ENCODE peak calls at places on chromosomes 7 and 10, in five cellular contexts. F is IMR-90, B is mesendoderm, I is trophoblast cell, S is neuronal stem cell. X is an unnamed sample.

GRCh38 chr7:144827581-144828139 is 8.2 kb downstream of the TPK1 start:
- DNase-seq in F (peak), S (no peak), I (peak), B (peak), X (peak)

GRCh38 chr7:91137447-91137846 is 126.8 kb upstream of the FZD1 start:
- DNase-seq in F (no peak), I (no peak), B (no peak), S (no peak), X (no peak)

GRCh38 chr7:57867884-57868701 is 418.1 kb downstream of the ZNF716 start:
- DNase-seq in S (no peak), F (no peak), I (peak), B (no peak), X (no peak)

GRCh38 chr10:31362023-31362641 is 43.1 kb downstream of the ZEB1 start:
- DNase-seq in S (no peak), B (no peak), F (no peak), I (no peak), X (no peak)

GRCh38 chr7:128010392-128011078 is 20.7 kb downstream of the LRRC4 start:
- DNase-seq in S (no peak), B (peak), F (no peak), I (no peak), X (no peak)

GRCh38 chr10:83612050-83612449 is 527.3 kb upstream of the GHITM start:
- DNase-seq in F (peak), S (no peak), I (peak), B (no peak), X (peak)

GRCh38 chr7:27843584-27844305 is 103.8 kb downstream of the TAX1BP1 start:
- DNase-seq in B (no peak), F (no peak), S (no peak), I (no peak), X (no peak)

GRCh38 chr10:5641501-5641900 is 24.9 kb downstream of the ASB13 start:
- DNase-seq in F (no peak), S (no peak), B (no peak), I (no peak), X (no peak)

GRCh38 chr7:130940326-130940725 is 206.3 kb upstream of the KLF14 start:
- DNase-seq in B (no peak), F (no peak), S (no peak), I (no peak), X (no peak)

GRCh38 chr10:70621497-70622078 is 19.0 kb upstream of the PRF1 start:
- DNase-seq in B (no peak), F (no peak), I (no peak), S (no peak), X (no peak)

GRCh38 chr7:33107136-33108066 is 1.8 kb downstream of the RP9 start:
- DNase-seq in S (peak), F (peak), B (peak), I (peak), X (peak)

GRCh38 chr7:65302883-65303282 is 70.8 kb upstream of the ZNF92 start:
- DNase-seq in S (no peak), I (no peak), B (no peak), F (no peak), X (no peak)

GRCh38 chr10:49484501-49485230 is 54.3 kb downstream of the ERCC6 start:
- DNase-seq in I (peak), B (no peak), F (peak), S (no peak), X (peak)

GRCh38 chr7:98133181-98133580 is 26.5 kb downstream of the LMTK2 start:
- DNase-seq in S (no peak), I (peak), B (no peak), F (no peak), X (peak)

GRCh38 chr10:62049815-62050626 is 148.5 kb downstream of the ARID5B start:
- DNase-seq in F (no peak), S (no peak), I (peak), B (no peak), X (peak)

GRCh38 chr7:13007331-13007730 is 319.9 kb downstream of the ARL4A start:
- DNase-seq in I (no peak), B (no peak), S (no peak), F (no peak), X (no peak)

GRCh38 chr10:5292196-5292735 is 72.5 kb upstream of the UCN3 start:
- DNase-seq in F (no peak), S (no peak), B (no peak), I (no peak), X (no peak)

GRCh38 chr7:128164061-128164954 is 76.8 kb upstream of the LEP start:
- DNase-seq in S (no peak), B (peak), F (peak), I (peak), X (peak)

GRCh38 chr7:106678795-106679152 is 17.8 kb upstream of the CCDC71L start:
- DNase-seq in B (no peak), S (no peak), I (no peak), F (no peak), X (no peak)

GRCh38 chr10:70191161-70191770 is 21.0 kb upstream of the SAR1A start:
- DNase-seq in I (no peak), B (no peak), F (peak), S (no peak), X (no peak)

DNA sequence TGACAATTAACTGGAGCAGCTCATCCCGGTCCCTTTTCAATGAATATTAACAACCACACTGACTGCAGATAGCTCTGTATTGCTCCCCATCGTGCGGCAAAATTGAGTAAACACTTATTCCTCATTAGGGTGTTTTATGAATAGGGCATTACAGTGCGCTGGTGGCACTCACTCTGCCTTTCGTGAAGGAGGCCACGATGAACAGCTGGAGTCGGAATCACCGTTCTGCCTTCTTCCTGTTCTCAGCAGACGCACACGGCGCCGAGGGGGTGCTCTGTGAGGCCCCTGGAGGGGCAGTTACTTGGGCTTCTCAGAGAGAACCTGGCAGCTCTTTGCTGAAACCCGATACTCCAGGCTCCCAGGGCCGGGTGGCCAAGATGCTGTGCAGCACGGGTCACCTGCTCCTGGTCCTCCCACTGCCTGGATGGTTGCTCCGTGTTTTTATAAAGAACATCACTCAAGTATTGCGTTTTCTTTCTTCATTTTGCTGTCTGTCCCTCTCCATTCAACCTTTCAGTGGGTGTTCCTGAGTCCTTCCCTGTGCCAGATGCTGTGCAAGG is 241.9 kb downstream of the GLRX3 start:
- DNase-seq in B (no peak), S (no peak), I (no peak), F (no peak), X (no peak)
- H2BK5ac ChIP-seq in B (no peak), S (no peak), I (no peak), F (no peak), X (no peak)

DNA sequence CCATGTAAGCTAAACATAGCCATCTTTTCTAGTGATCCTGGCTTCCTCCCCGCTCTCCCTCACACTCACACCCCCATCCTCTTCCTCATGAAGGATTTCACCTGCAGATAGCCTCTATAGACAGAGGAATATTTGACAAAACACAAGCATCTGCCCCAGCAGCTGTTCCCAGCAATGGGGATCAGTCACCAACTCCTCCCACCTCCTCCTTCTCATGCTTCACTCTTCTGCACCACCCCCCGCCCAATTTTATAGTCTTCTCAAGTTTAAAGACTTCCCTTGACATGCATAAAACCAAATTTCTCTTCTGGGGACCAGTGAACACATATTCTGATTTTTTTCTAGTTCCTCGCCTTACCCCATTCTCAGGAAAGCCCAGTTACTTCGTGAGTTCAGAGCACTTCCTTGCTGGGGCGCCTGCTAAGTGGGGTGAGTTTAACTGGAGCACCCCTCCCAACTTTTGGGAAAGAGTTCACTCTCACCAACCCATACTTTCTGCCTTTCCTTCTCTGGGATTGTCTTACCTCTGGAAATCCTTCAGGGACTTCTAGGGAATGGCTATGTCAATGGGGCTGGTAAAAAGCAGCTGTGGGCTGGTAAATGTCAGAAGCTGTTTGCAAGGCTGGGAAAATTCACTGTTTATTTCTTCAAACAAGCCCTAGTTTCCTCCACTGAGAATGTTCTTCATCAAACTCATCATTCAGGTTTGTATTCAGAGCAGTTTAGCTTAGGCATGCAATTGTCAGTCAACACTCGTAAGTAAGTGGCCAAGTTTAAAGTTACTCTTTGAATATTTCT is 654.5 kb downstream of the LRMDA start:
- DNase-seq in F (no peak), B (no peak), S (no peak), I (no peak), X (peak)
- H2BK5ac ChIP-seq in F (no peak), B (peak), S (no peak), I (peak), X (no peak)

GRCh38 chr7:105638324-105638723 is 57.0 kb upstream of the EFCAB10 start:
- DNase-seq in F (no peak), S (no peak), I (no peak), B (no peak), X (no peak)
- H2BK5ac ChIP-seq in F (no peak), S (no peak), I (no peak), B (peak), X (no peak)

DNA sequence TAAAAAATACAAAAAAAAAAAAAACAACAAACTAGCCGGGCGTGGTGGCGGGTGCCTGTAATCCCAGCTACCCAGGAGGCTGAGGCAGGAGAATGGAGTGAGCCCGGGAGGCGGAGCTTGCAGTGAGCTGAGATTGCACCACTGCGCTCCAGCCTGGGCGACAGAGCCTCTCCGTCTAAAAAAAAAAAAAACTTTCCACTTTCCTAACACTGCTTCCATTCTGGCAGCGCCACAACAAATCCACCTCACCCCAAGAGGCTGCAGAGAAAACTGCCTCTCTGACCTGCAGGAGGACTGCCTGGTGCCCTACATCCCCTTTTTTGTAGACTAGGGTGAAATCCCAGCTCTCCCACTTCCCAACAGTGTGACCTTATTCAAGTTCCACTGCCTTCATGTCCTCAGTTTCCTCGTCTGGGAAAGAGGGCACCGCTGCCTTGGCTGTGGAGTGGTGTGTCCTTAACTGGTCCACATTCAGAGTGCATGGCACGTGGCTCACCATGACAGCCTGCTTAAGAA is 2.6 kb upstream of the MBL2 start:
- DNase-seq in B (no peak), I (no peak), S (no peak), F (no peak), X (no peak)
- H2BK5ac ChIP-seq in B (no peak), I (no peak), S (no peak), F (no peak), X (no peak)

GRCh38 chr7:26186364-26187311 is 13.9 kb downstream of the HNRNPA2B1 start:
- DNase-seq in F (no peak), I (peak), B (no peak), S (no peak), X (no peak)

GRCh38 chr7:26189697-26190096 is 10.8 kb downstream of the HNRNPA2B1 start:
- DNase-seq in S (no peak), B (no peak), I (peak), F (no peak), X (no peak)

GRCh38 chr7:26188291-26188999 is 12.1 kb downstream of the HNRNPA2B1 start:
- DNase-seq in B (peak), S (no peak), I (peak), F (no peak), X (no peak)

GRCh38 chr7:26189000-26189539 is 11.5 kb downstream of the HNRNPA2B1 start:
- DNase-seq in S (no peak), B (no peak), F (no peak), I (peak), X (no peak)

GRCh38 chr7:26187380-26188290 is 12.9 kb downstream of the HNRNPA2B1 start:
- DNase-seq in F (no peak), B (no peak), S (no peak), I (peak), X (no peak)
- H2BK5ac ChIP-seq in F (no peak), B (no peak), S (no peak), I (no peak), X (no peak)

GRCh38 chr7:30285067-30285530 is 702 bp downstream of the ZNRF2 start:
- DNase-seq in S (no peak), F (peak), B (peak), I (peak), X (no peak)
- H2BK5ac ChIP-seq in S (peak), F (peak), B (no peak), I (peak), X (peak)

DNA sequence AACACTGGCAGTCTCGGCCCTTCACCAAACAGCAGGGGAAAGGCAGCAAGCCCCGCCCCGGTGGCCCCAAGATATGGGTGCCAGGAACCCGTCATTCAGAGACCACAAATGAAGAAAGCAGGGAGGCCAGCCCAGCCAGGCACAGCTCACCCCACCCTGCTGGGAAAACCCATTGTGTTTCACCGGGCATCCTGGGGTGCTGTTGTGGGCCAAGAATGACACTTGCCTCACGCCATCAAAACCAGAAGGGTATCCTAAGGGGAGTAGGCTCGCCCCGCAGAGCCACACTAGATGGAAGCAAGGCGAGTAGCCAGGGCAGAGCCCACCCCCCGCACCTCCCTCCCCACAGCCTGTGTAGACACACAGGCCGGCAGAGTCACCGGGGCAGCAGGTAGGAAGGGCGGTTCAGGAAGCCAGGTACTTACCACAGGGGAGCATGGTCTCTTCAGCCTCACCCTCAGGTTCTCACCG is 72.5 kb upstream of the KCNMA1 start:
- DNase-seq in B (peak), S (no peak), I (no peak), F (no peak), X (no peak)
- H2BK5ac ChIP-seq in B (no peak), S (no peak), I (no peak), F (no peak), X (no peak)

DNA sequence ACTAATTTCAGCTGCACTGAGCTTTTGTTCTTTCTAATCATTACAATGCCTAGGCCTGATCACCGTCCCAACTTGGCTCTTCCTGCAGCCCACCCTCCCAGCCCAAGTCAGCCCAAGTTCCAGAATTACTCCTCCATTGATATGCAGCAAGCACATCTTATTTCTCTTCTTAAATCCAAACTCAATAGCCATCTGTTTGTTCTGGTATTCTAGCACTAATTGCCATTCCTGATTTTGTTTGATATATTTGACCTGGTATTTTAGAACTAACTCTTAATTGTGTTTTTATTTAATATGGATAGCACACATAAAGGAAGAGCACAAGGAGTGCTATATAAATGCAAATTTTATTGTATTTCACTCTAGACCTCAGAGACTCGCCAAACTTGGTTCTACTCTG is 241.2 kb downstream of the SKIDA1 start:
- DNase-seq in F (no peak), B (no peak), S (no peak), I (no peak), X (no peak)
- H2BK5ac ChIP-seq in F (no peak), B (peak), S (no peak), I (no peak), X (no peak)

GRCh38 chr7:102992509-102992819 is 79.7 kb downstream of the LRRC17 start:
- DNase-seq in B (no peak), S (no peak), I (no peak), F (no peak), X (no peak)

GRCh38 chr7:102991540-102992214 is 78.9 kb downstream of the LRRC17 start:
- DNase-seq in B (no peak), F (peak), S (no peak), I (peak), X (peak)

GRCh38 chr7:102994567-102994966 is 80.0 kb downstream of the FBXL13 start:
- DNase-seq in S (no peak), I (no peak), F (no peak), B (no peak), X (no peak)

GRCh38 chr7:102992820-102993531 is 80.2 kb downstream of the LRRC17 start:
- DNase-seq in B (no peak), F (peak), S (no peak), I (peak), X (peak)

DNA sequence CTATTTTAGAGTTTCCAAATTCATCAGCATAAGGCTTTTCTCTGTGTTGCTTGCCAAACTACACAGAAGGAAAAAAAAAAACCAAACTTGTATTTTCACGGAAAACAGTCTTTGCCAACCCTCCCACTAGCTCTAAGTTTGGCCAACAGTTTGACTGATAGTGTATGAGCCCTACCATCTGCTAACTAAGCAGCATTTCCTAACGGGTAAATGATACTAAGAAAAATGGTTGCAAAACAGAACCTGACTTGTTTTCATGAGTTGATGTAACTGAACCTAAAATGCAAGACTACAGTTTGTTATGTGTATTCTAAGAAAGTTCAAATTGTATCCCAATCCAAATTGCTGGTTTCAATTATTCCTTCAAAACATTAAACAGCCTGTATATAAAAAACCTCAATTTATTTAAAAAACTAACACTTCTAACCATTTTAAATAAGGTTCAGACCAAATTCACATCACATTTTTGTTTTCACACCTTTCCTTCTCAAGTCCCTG is 80.8 kb downstream of the LRRC17 start:
- DNase-seq in I (no peak), S (no peak), B (no peak), F (peak), X (peak)
- H2BK5ac ChIP-seq in I (no peak), S (no peak), B (no peak), F (peak), X (no peak)

X was measured in mesenchymal stem cell.